ENCODE peak calls at places on chromosomes 2 and 18, in five cellular contexts. V, I, L, J and K are unnamed samples. For H3K4me1, the result is how much of the 10 kb centered on the place peaks cover.

GRCh38 chr18:43893001-43893637 is 615.8 kb upstream of the SYT4 start:
- DNase-seq in V (no peak), I (no peak), L (peak), J (no peak), K (no peak)

GRCh38 chr2:37798315-37799005 is 126.6 kb upstream of the RMDN2 start:
- DNase-seq in V (no peak), I (no peak), L (peak), J (no peak), K (no peak)

GRCh38 chr2:31919499-31919898 is 91.3 kb downstream of the MEMO1 start:
- DNase-seq in V (no peak), I (no peak), L (no peak), J (no peak), K (no peak)

GRCh38 chr2:172328103-172328835 is 99.1 kb upstream of the ITGA6 start:
- DNase-seq in V (no peak), I (no peak), L (peak), J (no peak), K (no peak)

GRCh38 chr2:52475600-52475999 is 1292.0 kb upstream of the CHAC2 start:
- DNase-seq in V (no peak), I (no peak), L (peak), J (no peak), K (no peak)

GRCh38 chr18:48675330-48675761 is 136.5 kb downstream of the CTIF start:
- DNase-seq in V (peak), I (peak), L (peak), J (peak), K (peak)

GRCh38 chr2:240459401-240460242 is 24.2 kb downstream of the GPC1 start:
- DNase-seq in V (no peak), I (no peak), L (no peak), J (no peak), K (no peak)

GRCh38 chr18:12361770-12362378 is 15.2 kb downstream of the AFG3L2 start:
- DNase-seq in V (no peak), I (no peak), L (peak), J (no peak), K (no peak)

GRCh38 chr2:231615058-231615671 is 22.5 kb downstream of the TEX44 start:
- DNase-seq in V (peak), I (no peak), L (no peak), J (peak), K (no peak)

GRCh38 chr18:77131100-77131651 is 1.4 kb downstream of the MBP start:
- DNase-seq in V (no peak), I (no peak), L (no peak), J (no peak), K (no peak)

GRCh38 chr2:185245216-185245615 is 493.4 kb upstream of the FSIP2 start:
- DNase-seq in V (no peak), I (no peak), L (no peak), J (no peak), K (no peak)

GRCh38 chr2:234427081-234428058 is 69.5 kb downstream of the ARL4C start:
- DNase-seq in V (peak), I (peak), L (peak), J (peak), K (peak)

GRCh38 chr2:69693472-69694450 is 48.2 kb upstream of the ANXA4 start:
- DNase-seq in V (no peak), I (no peak), L (no peak), J (no peak), K (no peak)

GRCh38 chr2:151976945-151977353 is 121.9 kb downstream of the CACNB4 start:
- DNase-seq in V (no peak), I (no peak), L (no peak), J (no peak), K (no peak)

GRCh38 chr2:191878576-191879298 is 31.8 kb upstream of the CAVIN2 start:
- DNase-seq in V (no peak), I (no peak), L (peak), J (no peak), K (no peak)

GRCh38 chr2:117858892-117859531 is 44.5 kb downstream of the DDX18 start:
- DNase-seq in V (no peak), I (no peak), L (no peak), J (peak), K (no peak)

GRCh38 chr18:8091042-8091441 is 518.2 kb upstream of the RAB12 start:
- DNase-seq in V (no peak), I (no peak), L (no peak), J (no peak), K (no peak)

GRCh38 chr2:219592721-219593120 is 4.9 kb upstream of the STK11IP start:
- DNase-seq in V (no peak), I (no peak), L (no peak), J (no peak), K (no peak)

GRCh38 chr2:119430023-119430498 is 1.6 kb upstream of the TMEM37 start:
- DNase-seq in V (no peak), I (no peak), L (no peak), J (peak), K (no peak)

GRCh38 chr18:69580107-69580506 is 179.4 kb downstream of the DOK6 start:
- DNase-seq in V (peak), I (no peak), L (peak), J (no peak), K (no peak)

GRCh38 chr2:100390001-100390940 is 27.2 kb downstream of the CHST10 start:
- DNase-seq in V (no peak), I (no peak), L (no peak), J (no peak), K (no peak)

GRCh38 chr2:2271471-2271941 is 59.6 kb downstream of the MYT1L start:
- DNase-seq in V (peak), I (no peak), L (no peak), J (no peak), K (no peak)

GRCh38 chr18:31721596-31721995 is 37.2 kb upstream of the B4GALT6 start:
- DNase-seq in V (peak), I (no peak), L (no peak), J (no peak), K (no peak)

GRCh38 chr2:28492276-28492675 is 3.6 kb upstream of the PLB1 start:
- DNase-seq in V (no peak), I (no peak), L (no peak), J (no peak), K (no peak)

GRCh38 chr2:236959036-236959435 is 126.7 kb upstream of the COPS8 start:
- DNase-seq in V (no peak), I (no peak), L (no peak), J (no peak), K (no peak)

GRCh38 chr2:144922519-144922918 is 402.6 kb upstream of the ZEB2 start:
- DNase-seq in V (no peak), I (no peak), L (no peak), J (no peak), K (no peak)
- H2BK120ac ChIP-seq in V (no peak), I (no peak), L (no peak), J (no peak), K (no peak)

GRCh38 chr2:63841254-63842022 is at the start of gene UGP2:
- DNase-seq in V (peak), I (peak), L (peak), J (peak), K (peak)

GRCh38 chr2:63840785-63841253 is 877 bp upstream of the UGP2 start:
- DNase-seq in V (peak), I (peak), L (peak), J (peak), K (peak)

GRCh38 chr2:63843093-63843492 is 1.4 kb downstream of the UGP2 start:
- DNase-seq in V (no peak), I (no peak), L (no peak), J (no peak), K (no peak)

GRCh38 chr2:63842149-63843061 is 709 bp downstream of the UGP2 start:
- DNase-seq in V (no peak), I (no peak), L (peak), J (no peak), K (no peak)

DNA sequence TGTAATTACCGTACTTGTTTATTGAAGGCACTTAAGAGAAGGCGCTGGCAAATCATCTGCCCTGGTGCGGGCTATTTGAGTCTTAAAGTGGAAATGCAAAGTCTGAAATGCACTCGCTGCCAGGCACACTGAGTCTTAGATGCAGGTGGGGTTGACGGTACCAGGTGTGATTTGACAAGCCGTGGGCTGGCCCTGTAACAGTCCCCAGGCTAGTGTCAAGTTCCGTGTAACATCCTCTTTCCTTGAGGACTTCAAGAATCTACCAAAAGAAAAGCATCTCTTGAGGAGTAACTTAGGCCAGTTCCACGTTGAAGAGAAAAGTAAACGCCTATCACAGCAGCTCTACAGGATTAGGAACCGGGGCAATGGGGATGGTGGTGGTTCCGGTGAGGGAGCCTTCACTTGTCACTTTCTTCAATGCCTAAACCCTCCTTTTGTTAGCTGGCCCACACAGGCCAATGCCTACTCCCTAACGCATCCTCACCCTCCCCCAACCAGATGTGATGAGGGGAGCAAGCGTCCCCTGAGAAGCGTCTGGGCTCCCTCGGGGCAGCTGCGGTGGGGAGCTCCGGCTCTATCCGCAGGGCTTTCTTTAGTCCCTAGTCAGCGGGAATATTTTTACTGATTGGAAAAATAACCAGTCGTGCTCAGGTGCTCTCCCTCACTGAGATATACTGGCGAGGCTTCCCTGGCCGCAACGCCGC is 1.5 kb upstream of the UGP2 start:
- DNase-seq in V (peak), I (no peak), L (no peak), J (no peak), K (peak)
- H3K4me1 ChIP-seq in V (under half), I (under half), L (under half), J (under half), K (under half)

GRCh38 chr2:42921162-42921550 is 128.8 kb upstream of the HAAO start:
- DNase-seq in V (no peak), I (no peak), L (no peak), J (no peak), K (no peak)
- H2BK120ac ChIP-seq in V (no peak), I (no peak), L (peak), J (no peak), K (no peak)

DNA sequence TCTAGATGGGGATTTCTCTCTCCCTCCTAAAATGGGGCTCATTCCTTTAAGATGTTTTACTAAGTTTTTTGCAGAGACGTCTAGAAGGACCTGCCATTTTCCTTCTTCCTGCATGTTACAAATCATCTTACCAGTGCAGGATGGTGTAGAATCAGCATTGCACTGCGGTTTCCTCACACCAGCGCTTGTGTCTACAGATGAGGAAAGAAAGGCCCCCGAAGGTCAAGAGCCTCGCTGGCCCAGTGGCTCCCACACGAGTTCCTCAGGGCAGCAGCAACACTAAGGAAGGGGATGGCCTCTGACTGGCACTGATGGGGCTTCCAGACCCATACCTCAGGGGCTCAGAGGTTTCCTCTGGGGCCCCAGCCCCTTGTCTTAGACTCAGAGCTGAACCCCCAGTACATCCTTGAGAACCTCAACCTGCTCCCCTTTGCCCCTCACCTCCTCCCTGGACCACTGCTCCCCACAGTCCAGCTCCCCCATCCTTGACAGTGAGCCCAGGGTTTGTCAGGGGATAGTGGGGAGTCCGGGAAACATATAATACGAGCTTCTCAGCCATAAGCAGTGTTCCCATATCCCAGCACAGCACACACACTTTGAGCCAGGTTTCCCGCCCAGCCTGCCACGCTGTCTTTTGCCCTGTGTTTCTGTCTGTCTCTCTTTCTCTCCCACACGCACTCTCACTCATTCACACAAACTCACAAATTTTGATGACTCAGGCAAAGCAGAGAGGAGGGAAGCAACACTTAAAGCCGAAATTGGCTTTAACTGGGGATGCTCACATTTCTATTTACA is 29.4 kb downstream of the ZFP36L2 start:
- DNase-seq in V (no peak), I (no peak), L (peak), J (no peak), K (no peak)
- H3K4me1 ChIP-seq in V (under half), I (under half), L (under half), J (under half), K (under half)

GRCh38 chr2:149315461-149315860 is 14.9 kb upstream of the LYPD6 start:
- DNase-seq in V (no peak), I (no peak), L (no peak), J (no peak), K (no peak)
- H2BK120ac ChIP-seq in V (no peak), I (no peak), L (no peak), J (no peak), K (no peak)

GRCh38 chr2:216549926-216550690 is 51.5 kb downstream of the RPL37A start:
- DNase-seq in V (peak), I (no peak), L (no peak), J (peak), K (peak)

GRCh38 chr2:216548901-216549321 is 50.3 kb downstream of the RPL37A start:
- DNase-seq in V (no peak), I (no peak), L (no peak), J (no peak), K (no peak)

GRCh38 chr2:216551669-216552068 is 53.0 kb downstream of the RPL37A start:
- DNase-seq in V (no peak), I (no peak), L (no peak), J (no peak), K (no peak)

GRCh38 chr2:216553093-216553478 is 54.4 kb downstream of the RPL37A start:
- DNase-seq in V (peak), I (peak), L (peak), J (peak), K (no peak)

GRCh38 chr2:216551234-216551633 is 52.6 kb downstream of the RPL37A start:
- DNase-seq in V (no peak), I (no peak), L (peak), J (no peak), K (no peak)
- H3K4me1 ChIP-seq in V (under half), I (under half), L (half or more), J (under half), K (under half)

GRCh38 chr18:2395427-2396161 is 175.7 kb downstream of the METTL4 start:
- DNase-seq in V (no peak), I (no peak), L (no peak), J (no peak), K (no peak)
- H2BK120ac ChIP-seq in V (no peak), I (peak), L (no peak), J (no peak), K (no peak)